ENCODE peak calls at places on chromosomes 7 and 10, in nine cellular contexts. F is thoracic aorta, R is T follicular helper cell, Y is neuronal stem cell, P is cardiac fibroblast, O is HTR-8/SVneo, X is tibial artery, E is epithelial cell of esophagus, V is Calu3. G is an unnamed sample.

GRCh38 chr10:132589015-132589414 is 51.4 kb downstream of the INPP5A start:
- DNase-seq in P (no peak), V (no peak), E (no peak), O (no peak), Y (no peak), F (no peak), R (no peak), X (no peak), G (no peak)

GRCh38 chr10:14386202-14386593 is 55.5 kb upstream of the FRMD4A start:
- DNase-seq in O (no peak), F (no peak), E (peak; percentile 89), V (peak; percentile 16), Y (no peak), X (no peak), P (peak; percentile 72), R (no peak), G (no peak)

GRCh38 chr7:22452142-22452763 is 47.7 kb downstream of the STEAP1B start:
- DNase-seq in R (no peak), Y (peak; percentile 48), F (no peak), O (peak; percentile 18), P (peak; percentile 35), V (peak; percentile 91), X (no peak), E (peak; percentile 54), G (no peak)

GRCh38 chr7:150988230-150989226 is 2.3 kb upstream of the NOS3 start:
- DNase-seq in R (peak; percentile 53), X (peak; percentile 54), P (peak; percentile 53), E (no peak), O (peak; percentile 67), V (no peak), Y (peak; percentile 84), F (no peak), G (peak; percentile 76)

GRCh38 chr10:70773965-70774809 is 11.0 kb downstream of the TBATA start:
- DNase-seq in P (no peak), F (no peak), V (no peak), Y (no peak), X (peak; percentile 13), R (no peak), E (no peak), O (no peak), G (no peak)

GRCh38 chr7:45146531-45147379 is 10.8 kb upstream of the RAMP3 start:
- DNase-seq in O (no peak), F (no peak), R (no peak), P (no peak), V (peak; percentile 29), E (no peak), X (no peak), Y (no peak), G (no peak)

GRCh38 chr7:155865830-155866545 is 53.7 kb upstream of the SHH start:
- DNase-seq in X (no peak), F (no peak), P (no peak), O (no peak), E (no peak), V (no peak), R (no peak), Y (no peak), G (no peak)

GRCh38 chr7:77826300-77826699 is 27.7 kb downstream of the PHTF2 start:
- DNase-seq in Y (no peak), V (no peak), O (no peak), F (no peak), E (no peak), P (no peak), R (no peak), X (no peak), G (no peak)

GRCh38 chr7:10079572-10079971 is 894.1 kb upstream of the PHF14 start:
- DNase-seq in X (no peak), V (no peak), R (no peak), E (no peak), P (no peak), F (no peak), Y (no peak), O (no peak), G (no peak)

GRCh38 chr10:114852197-114852596 is 30.6 kb downstream of the FHIP2A start:
- DNase-seq in F (no peak), E (no peak), R (no peak), P (no peak), Y (no peak), V (no peak), O (no peak), X (no peak), G (no peak)

GRCh38 chr10:103715430-103715829 is 139.9 kb downstream of the SH3PXD2A start:
- DNase-seq in X (no peak), F (no peak), P (peak; percentile 44), E (peak; percentile 79), V (no peak), R (no peak), O (no peak), Y (no peak), G (no peak)

GRCh38 chr7:116772423-116772852 is 89.9 kb upstream of the CAPZA2 start:
- DNase-seq in F (no peak), E (peak; percentile 84), R (no peak), X (no peak), P (peak; percentile 54), V (no peak), Y (no peak), O (no peak), G (no peak)

GRCh38 chr7:77738871-77739270 is 42.6 kb downstream of the RSBN1L start:
- DNase-seq in R (no peak), P (peak; percentile 43), E (no peak), Y (no peak), F (no peak), X (no peak), V (no peak), O (peak; percentile 6), G (no peak)

GRCh38 chr10:129259128-129259527 is 207.9 kb upstream of the MGMT start:
- DNase-seq in O (no peak), E (no peak), F (no peak), R (no peak), X (no peak), V (no peak), P (peak; percentile 68), Y (no peak), G (no peak)

GRCh38 chr10:122044045-122044661 is 55.2 kb downstream of the TACC2 start:
- DNase-seq in Y (peak; percentile 50), O (peak; percentile 20), X (peak; percentile 43), V (no peak), P (peak; percentile 17), R (no peak), E (no peak), F (no peak), G (no peak)

GRCh38 chr7:157955383-157955999 is 618.7 kb downstream of the DNAJB6 start:
- DNase-seq in F (no peak), Y (no peak), P (no peak), V (no peak), X (no peak), O (no peak), R (no peak), E (no peak), G (peak; percentile 11)

GRCh38 chr7:128356546-128357365 is 4.7 kb downstream of the PRRT4 start:
- DNase-seq in E (no peak), V (no peak), F (no peak), R (no peak), P (no peak), O (no peak), X (no peak), Y (no peak), G (no peak)

GRCh38 chr7:33196194-33196593 is 66.8 kb downstream of the BBS9 start:
- DNase-seq in X (no peak), P (peak; percentile 45), Y (no peak), R (no peak), E (no peak), V (no peak), F (no peak), O (no peak), G (no peak)

GRCh38 chr7:142817506-142817905 is 37.4 kb upstream of the EPHB6 start:
- DNase-seq in R (no peak), F (no peak), X (no peak), E (no peak), O (no peak), Y (no peak), P (no peak), V (no peak), G (no peak)

GRCh38 chr7:89623018-89623672 is 531.1 kb upstream of the STEAP1 start:
- DNase-seq in V (peak; percentile 18), Y (peak; percentile 14), X (no peak), R (no peak), E (peak; percentile 53), O (peak; percentile 0), F (no peak), P (peak; percentile 54), G (no peak)

GRCh38 chr7:73423519-73424485 is 9.8 kb upstream of the FZD9 start:
- DNase-seq in O (no peak), R (no peak), Y (peak; percentile 41), P (peak; percentile 30), E (no peak), F (no peak), X (no peak), V (no peak), G (no peak)